ENCODE peak calls at places on chromosomes 6 and 20, in six cellular contexts. One of them, this sample, is unnamed.

GRCh38 chr6:164911151-164911550 is 398.3 kb downstream of the C6orf118 start:
- DNase-seq in activated CD8-positive, alpha-beta memory T cell treated with anti-CD3 and anti-CD28 coated beads, Interleukin-2, amount 50 U/mL, for 4 hours: no peak
- DNase-seq in NCI-H226: no peak
- DNase-seq in effector memory CD8-positive, alpha-beta T cell: no peak
- DNase-seq in activated T-cell treated with anti-CD3 and anti-CD28 coated beads for 4 hours: no peak
- DNase-seq in GM20000: no peak
- DNase-seq in this sample: no peak

GRCh38 chr20:61300741-61301140 is 48.7 kb downstream of the CDH4 start:
- DNase-seq in activated CD8-positive, alpha-beta memory T cell treated with anti-CD3 and anti-CD28 coated beads, Interleukin-2, amount 50 U/mL, for 4 hours: no peak
- DNase-seq in NCI-H226: no peak
- DNase-seq in effector memory CD8-positive, alpha-beta T cell: no peak
- DNase-seq in activated T-cell treated with anti-CD3 and anti-CD28 coated beads for 4 hours: no peak
- DNase-seq in GM20000: no peak
- DNase-seq in this sample: no peak

GRCh38 chr20:34334654-34335407 is 28.2 kb upstream of the ITCH start:
- DNase-seq in activated CD8-positive, alpha-beta memory T cell treated with anti-CD3 and anti-CD28 coated beads, Interleukin-2, amount 50 U/mL, for 4 hours: no peak
- DNase-seq in NCI-H226: no peak
- DNase-seq in effector memory CD8-positive, alpha-beta T cell: no peak
- DNase-seq in activated T-cell treated with anti-CD3 and anti-CD28 coated beads for 4 hours: no peak
- DNase-seq in GM20000: no peak
- DNase-seq in this sample: no peak

GRCh38 chr6:130293800-130294199 is 71.0 kb upstream of the SAMD3 start:
- DNase-seq in activated CD8-positive, alpha-beta memory T cell treated with anti-CD3 and anti-CD28 coated beads, Interleukin-2, amount 50 U/mL, for 4 hours: peak
- DNase-seq in NCI-H226: peak
- DNase-seq in effector memory CD8-positive, alpha-beta T cell: peak
- DNase-seq in activated T-cell treated with anti-CD3 and anti-CD28 coated beads for 4 hours: peak
- DNase-seq in GM20000: peak
- DNase-seq in this sample: peak

GRCh38 chr6:15439410-15440022 is 193.6 kb downstream of the JARID2 start:
- DNase-seq in activated CD8-positive, alpha-beta memory T cell treated with anti-CD3 and anti-CD28 coated beads, Interleukin-2, amount 50 U/mL, for 4 hours: no peak
- DNase-seq in NCI-H226: no peak
- DNase-seq in effector memory CD8-positive, alpha-beta T cell: no peak
- DNase-seq in activated T-cell treated with anti-CD3 and anti-CD28 coated beads for 4 hours: no peak
- DNase-seq in GM20000: no peak
- DNase-seq in this sample: no peak

GRCh38 chr6:147003186-147003585 is 201.0 kb upstream of the STXBP5 start:
- DNase-seq in activated CD8-positive, alpha-beta memory T cell treated with anti-CD3 and anti-CD28 coated beads, Interleukin-2, amount 50 U/mL, for 4 hours: no peak
- DNase-seq in NCI-H226: no peak
- DNase-seq in effector memory CD8-positive, alpha-beta T cell: no peak
- DNase-seq in activated T-cell treated with anti-CD3 and anti-CD28 coated beads for 4 hours: no peak
- DNase-seq in GM20000: no peak
- DNase-seq in this sample: no peak

GRCh38 chr6:163288066-163288465 is 126.5 kb upstream of the QKI start:
- DNase-seq in activated CD8-positive, alpha-beta memory T cell treated with anti-CD3 and anti-CD28 coated beads, Interleukin-2, amount 50 U/mL, for 4 hours: no peak
- DNase-seq in NCI-H226: no peak
- DNase-seq in effector memory CD8-positive, alpha-beta T cell: no peak
- DNase-seq in activated T-cell treated with anti-CD3 and anti-CD28 coated beads for 4 hours: no peak
- DNase-seq in GM20000: no peak
- DNase-seq in this sample: no peak

GRCh38 chr20:57327820-57328219 is 1.8 kb upstream of the SPO11 start:
- DNase-seq in activated CD8-positive, alpha-beta memory T cell treated with anti-CD3 and anti-CD28 coated beads, Interleukin-2, amount 50 U/mL, for 4 hours: no peak
- DNase-seq in NCI-H226: no peak
- DNase-seq in effector memory CD8-positive, alpha-beta T cell: no peak
- DNase-seq in activated T-cell treated with anti-CD3 and anti-CD28 coated beads for 4 hours: no peak
- DNase-seq in GM20000: no peak
- DNase-seq in this sample: no peak

GRCh38 chr6:34341481-34341971 is 50.9 kb downstream of the NUDT3 start:
- DNase-seq in activated CD8-positive, alpha-beta memory T cell treated with anti-CD3 and anti-CD28 coated beads, Interleukin-2, amount 50 U/mL, for 4 hours: no peak
- DNase-seq in NCI-H226: no peak
- DNase-seq in effector memory CD8-positive, alpha-beta T cell: no peak
- DNase-seq in activated T-cell treated with anti-CD3 and anti-CD28 coated beads for 4 hours: no peak
- DNase-seq in GM20000: no peak
- DNase-seq in this sample: no peak

GRCh38 chr6:22888147-22888831 is 318.9 kb downstream of the HDGFL1 start:
- DNase-seq in activated CD8-positive, alpha-beta memory T cell treated with anti-CD3 and anti-CD28 coated beads, Interleukin-2, amount 50 U/mL, for 4 hours: no peak
- DNase-seq in NCI-H226: peak
- DNase-seq in effector memory CD8-positive, alpha-beta T cell: no peak
- DNase-seq in activated T-cell treated with anti-CD3 and anti-CD28 coated beads for 4 hours: no peak
- DNase-seq in GM20000: no peak
- DNase-seq in this sample: no peak

GRCh38 chr20:63098195-63098810 is 91.5 kb upstream of the BHLHE23 start:
- DNase-seq in activated CD8-positive, alpha-beta memory T cell treated with anti-CD3 and anti-CD28 coated beads, Interleukin-2, amount 50 U/mL, for 4 hours: peak
- DNase-seq in NCI-H226: no peak
- DNase-seq in effector memory CD8-positive, alpha-beta T cell: no peak
- DNase-seq in activated T-cell treated with anti-CD3 and anti-CD28 coated beads for 4 hours: no peak
- DNase-seq in GM20000: no peak
- DNase-seq in this sample: no peak

GRCh38 chr20:19828233-19828632 is 70.2 kb downstream of the RIN2 start:
- DNase-seq in activated CD8-positive, alpha-beta memory T cell treated with anti-CD3 and anti-CD28 coated beads, Interleukin-2, amount 50 U/mL, for 4 hours: no peak
- DNase-seq in NCI-H226: peak
- DNase-seq in effector memory CD8-positive, alpha-beta T cell: no peak
- DNase-seq in activated T-cell treated with anti-CD3 and anti-CD28 coated beads for 4 hours: no peak
- DNase-seq in GM20000: peak
- DNase-seq in this sample: peak

GRCh38 chr6:158628542-158628941 is 16.0 kb downstream of the DYNLT1 start:
- DNase-seq in activated CD8-positive, alpha-beta memory T cell treated with anti-CD3 and anti-CD28 coated beads, Interleukin-2, amount 50 U/mL, for 4 hours: no peak
- DNase-seq in NCI-H226: no peak
- DNase-seq in effector memory CD8-positive, alpha-beta T cell: no peak
- DNase-seq in activated T-cell treated with anti-CD3 and anti-CD28 coated beads for 4 hours: no peak
- DNase-seq in GM20000: no peak
- DNase-seq in this sample: no peak

GRCh38 chr6:11830520-11830919 is 51.9 kb upstream of the ADTRP start:
- DNase-seq in activated CD8-positive, alpha-beta memory T cell treated with anti-CD3 and anti-CD28 coated beads, Interleukin-2, amount 50 U/mL, for 4 hours: no peak
- DNase-seq in NCI-H226: no peak
- DNase-seq in effector memory CD8-positive, alpha-beta T cell: no peak
- DNase-seq in activated T-cell treated with anti-CD3 and anti-CD28 coated beads for 4 hours: no peak
- DNase-seq in GM20000: no peak
- DNase-seq in this sample: no peak

GRCh38 chr6:3532296-3532916 is 75.6 kb upstream of the SLC22A23 start:
- DNase-seq in activated CD8-positive, alpha-beta memory T cell treated with anti-CD3 and anti-CD28 coated beads, Interleukin-2, amount 50 U/mL, for 4 hours: no peak
- DNase-seq in NCI-H226: no peak
- DNase-seq in effector memory CD8-positive, alpha-beta T cell: no peak
- DNase-seq in activated T-cell treated with anti-CD3 and anti-CD28 coated beads for 4 hours: no peak
- DNase-seq in GM20000: no peak
- DNase-seq in this sample: no peak

GRCh38 chr6:159713984-159714383 is 13.3 kb upstream of the WTAP start:
- DNase-seq in activated CD8-positive, alpha-beta memory T cell treated with anti-CD3 and anti-CD28 coated beads, Interleukin-2, amount 50 U/mL, for 4 hours: no peak
- DNase-seq in NCI-H226: no peak
- DNase-seq in effector memory CD8-positive, alpha-beta T cell: no peak
- DNase-seq in activated T-cell treated with anti-CD3 and anti-CD28 coated beads for 4 hours: no peak
- DNase-seq in GM20000: no peak
- DNase-seq in this sample: no peak

GRCh38 chr6:107740496-107741190 is 83.5 kb downstream of the SCML4 start:
- DNase-seq in activated CD8-positive, alpha-beta memory T cell treated with anti-CD3 and anti-CD28 coated beads, Interleukin-2, amount 50 U/mL, for 4 hours: no peak
- DNase-seq in NCI-H226: no peak
- DNase-seq in effector memory CD8-positive, alpha-beta T cell: no peak
- DNase-seq in activated T-cell treated with anti-CD3 and anti-CD28 coated beads for 4 hours: no peak
- DNase-seq in GM20000: no peak
- DNase-seq in this sample: no peak

GRCh38 chr6:2081155-2082138 is 164.0 kb downstream of the GMDS start:
- DNase-seq in activated CD8-positive, alpha-beta memory T cell treated with anti-CD3 and anti-CD28 coated beads, Interleukin-2, amount 50 U/mL, for 4 hours: no peak
- DNase-seq in NCI-H226: no peak
- DNase-seq in effector memory CD8-positive, alpha-beta T cell: peak
- DNase-seq in activated T-cell treated with anti-CD3 and anti-CD28 coated beads for 4 hours: no peak
- DNase-seq in GM20000: peak
- DNase-seq in this sample: no peak

GRCh38 chr6:143451531-143451930 is 926 bp downstream of the PEX3 start:
- DNase-seq in activated CD8-positive, alpha-beta memory T cell treated with anti-CD3 and anti-CD28 coated beads, Interleukin-2, amount 50 U/mL, for 4 hours: no peak
- DNase-seq in NCI-H226: no peak
- DNase-seq in effector memory CD8-positive, alpha-beta T cell: no peak
- DNase-seq in activated T-cell treated with anti-CD3 and anti-CD28 coated beads for 4 hours: no peak
- DNase-seq in GM20000: no peak
- DNase-seq in this sample: no peak

This sample was measured in germinal center.